ENCODE peak calls at places on chromosomes 5 and 9, in seven cellular contexts. Q is K562, K is GM12892, D is SK-N-SH, S is GM12878, N is HepG2, H is H1. W is an unnamed sample.

GRCh38 chr5:74954919-74955318 is 88.7 kb upstream of the FAM169A start:
- DNase-seq in D (no peak), H (no peak), N (peak), Q (no peak), S (no peak), K (no peak), W (no peak)

GRCh38 chr5:3145641-3146040 is 394.2 kb upstream of the IRX2 start:
- DNase-seq in N (no peak), Q (no peak), H (no peak), S (no peak), K (no peak), D (no peak), W (no peak)

GRCh38 chr9:123749580-123750202 is 180.2 kb downstream of the DENND1A start:
- DNase-seq in K (peak), S (peak), H (peak), D (no peak), Q (no peak), N (no peak), W (peak)

GRCh38 chr5:132176543-132176945 is 51.1 kb downstream of the P4HA2 start:
- DNase-seq in H (no peak), D (no peak), K (no peak), Q (no peak), S (no peak), N (no peak), W (no peak)

GRCh38 chr5:131671994-131672655 is 37.1 kb upstream of the RAPGEF6 start:
- DNase-seq in D (no peak), N (peak), K (no peak), Q (no peak), S (no peak), H (no peak), W (no peak)

GRCh38 chr5:93421987-93422391 is 159.0 kb downstream of the NR2F1-AS1 start:
- DNase-seq in D (peak), N (no peak), S (no peak), H (no peak), K (no peak), Q (no peak), W (no peak)

GRCh38 chr9:133458643-133459312 is 1.0 kb upstream of the CACFD1 start:
- DNase-seq in Q (no peak), N (peak), K (no peak), D (peak), H (no peak), S (no peak), W (no peak)

GRCh38 chr9:79287881-79288280 is 283.9 kb upstream of the TLE4 start:
- DNase-seq in K (no peak), D (no peak), N (no peak), Q (no peak), S (no peak), H (no peak), W (no peak)

GRCh38 chr5:75510836-75511434 is 494 bp downstream of the CERT1 start:
- DNase-seq in H (peak), N (peak), Q (peak), S (no peak), D (peak), K (no peak), W (no peak)

GRCh38 chr5:56172225-56172624 is 60.9 kb downstream of the ANKRD55 start:
- DNase-seq in Q (no peak), D (no peak), N (no peak), S (no peak), K (no peak), H (no peak), W (no peak)

GRCh38 chr5:373710-374602 is 52.4 kb downstream of the AHRR start:
- DNase-seq in K (peak), S (no peak), N (no peak), Q (peak), H (peak), D (peak), W (peak)

GRCh38 chr5:7850533-7851239 is at the start of gene CFAP90:
- DNase-seq in N (peak), Q (no peak), S (no peak), H (peak), D (peak), K (no peak), W (no peak)

GRCh38 chr9:4371108-4371507 is 71.2 kb upstream of the GLIS3 start:
- DNase-seq in D (no peak), H (no peak), Q (no peak), K (no peak), N (no peak), S (no peak), W (no peak)

GRCh38 chr5:143594913-143595818 is 191.7 kb upstream of the NR3C1 start:
- DNase-seq in N (peak), Q (no peak), D (no peak), K (no peak), H (no peak), S (no peak), W (no peak)

GRCh38 chr9:33380390-33381094 is 21.8 kb downstream of the AQP7 start:
- DNase-seq in H (no peak), Q (no peak), N (no peak), D (no peak), S (no peak), K (no peak), W (no peak)

GRCh38 chr9:33378121-33378795 is 24.1 kb downstream of the AQP7 start:
- DNase-seq in N (no peak), H (no peak), S (no peak), D (no peak), Q (no peak), K (no peak), W (no peak)

GRCh38 chr9:33379666-33380389 is 22.5 kb downstream of the AQP7 start:
- DNase-seq in Q (no peak), H (no peak), S (no peak), D (no peak), K (no peak), N (no peak), W (no peak)

GRCh38 chr9:33377089-33377715 is 25.2 kb downstream of the AQP7 start:
- DNase-seq in N (no peak), K (no peak), H (no peak), D (no peak), S (no peak), Q (peak), W (no peak)

DNA sequence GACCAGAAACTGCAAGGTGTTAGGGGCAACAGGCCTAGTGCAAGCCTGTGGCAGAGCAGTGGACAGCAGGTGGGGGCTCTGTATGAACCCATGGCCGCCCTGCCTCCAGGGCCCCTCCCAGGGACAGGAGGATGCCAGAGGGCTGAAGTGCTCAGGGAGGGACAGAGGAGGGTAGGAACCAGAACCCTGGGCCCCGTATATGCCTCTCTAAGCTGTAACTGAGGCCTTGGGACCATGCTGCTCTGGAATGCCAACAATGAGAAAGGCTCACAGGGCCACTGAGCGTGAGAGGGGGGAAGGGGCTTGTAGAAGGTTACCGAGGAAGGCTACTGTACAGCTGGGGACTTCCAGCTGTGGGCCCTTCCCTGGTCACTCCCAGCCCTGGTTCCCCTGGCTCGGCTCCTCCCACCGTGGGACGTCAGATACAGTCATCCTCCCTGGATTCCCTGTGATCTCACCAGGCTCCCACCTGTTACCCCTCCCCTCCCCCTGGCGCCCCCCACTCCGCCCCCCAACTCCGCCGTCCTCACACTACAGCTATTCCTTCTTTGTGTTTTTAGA is 21.1 kb downstream of the AQP7 start:
- DNase-seq in D (no peak), H (peak), K (no peak), N (peak), Q (peak), S (no peak), W (no peak)
- TF ChIP-seq TAF1 in D (no peak), H (no peak), K (no peak), N (no peak), Q (no peak), S (no peak), W (no peak)

GRCh38 chr5:61805101-61805500 is 473.0 kb downstream of the ZSWIM6 start:
- DNase-seq in N (no peak), Q (no peak), K (no peak), H (no peak), D (no peak), S (no peak), W (no peak)
- TF ChIP-seq TAF1 in N (no peak), Q (no peak), K (no peak), H (no peak), D (no peak), S (no peak), W (no peak)

GRCh38 chr9:71746753-71747115 is 21.6 kb downstream of the CEMIP2 start:
- DNase-seq in N (no peak), K (no peak), H (no peak), S (no peak), D (no peak), Q (no peak), W (no peak)

GRCh38 chr9:71746023-71746752 is 22.1 kb downstream of the CEMIP2 start:
- DNase-seq in D (no peak), H (no peak), N (no peak), Q (no peak), S (no peak), K (no peak), W (no peak)

GRCh38 chr9:71743884-71744283 is 24.4 kb downstream of the CEMIP2 start:
- DNase-seq in D (no peak), H (no peak), K (no peak), Q (no peak), S (no peak), N (no peak), W (no peak)

GRCh38 chr9:71743217-71743705 is 25.1 kb downstream of the CEMIP2 start:
- DNase-seq in S (no peak), N (no peak), K (no peak), D (no peak), H (no peak), Q (no peak), W (no peak)

DNA sequence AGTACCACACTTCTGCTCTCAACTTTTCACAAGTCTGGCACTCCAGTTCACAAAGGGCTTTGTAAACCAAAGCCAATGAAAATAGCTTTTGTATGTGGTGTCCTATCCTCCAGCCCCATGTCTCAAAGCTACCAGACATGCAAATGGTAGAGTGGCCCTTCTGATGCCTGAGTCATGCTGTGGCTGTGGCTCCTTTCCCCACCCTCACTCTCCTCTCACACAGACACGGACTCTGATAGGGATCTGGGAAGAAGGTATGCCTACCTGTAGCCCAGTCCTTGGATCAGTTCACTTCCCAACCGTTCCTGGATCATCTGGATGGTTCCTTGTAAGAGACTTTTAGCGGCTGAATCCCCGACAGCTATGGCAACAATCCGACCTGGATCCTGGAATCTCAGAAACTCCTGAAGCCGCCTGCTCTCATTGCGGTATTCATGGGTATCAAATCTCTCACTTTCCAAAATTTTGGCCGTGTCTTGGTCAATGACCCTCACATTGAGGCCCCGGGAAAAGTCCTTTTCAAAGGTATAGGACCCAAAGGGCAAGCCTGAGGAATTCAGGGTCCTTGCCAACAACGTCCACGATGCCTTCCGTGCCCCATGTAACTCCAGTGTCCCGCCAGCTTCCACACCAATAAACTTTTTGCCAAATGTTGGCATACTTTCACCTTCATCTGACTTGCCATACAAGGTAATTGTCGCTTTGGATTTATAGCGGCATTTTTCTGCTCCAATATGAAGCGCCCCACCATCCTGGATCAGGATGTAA is 23.4 kb downstream of the CEMIP2 start:
- DNase-seq in S (no peak), D (no peak), N (no peak), H (no peak), K (no peak), Q (no peak), W (no peak)
- TF ChIP-seq TAF1 in S (no peak), D (no peak), N (no peak), H (no peak), K (no peak), Q (no peak), W (no peak)

DNA sequence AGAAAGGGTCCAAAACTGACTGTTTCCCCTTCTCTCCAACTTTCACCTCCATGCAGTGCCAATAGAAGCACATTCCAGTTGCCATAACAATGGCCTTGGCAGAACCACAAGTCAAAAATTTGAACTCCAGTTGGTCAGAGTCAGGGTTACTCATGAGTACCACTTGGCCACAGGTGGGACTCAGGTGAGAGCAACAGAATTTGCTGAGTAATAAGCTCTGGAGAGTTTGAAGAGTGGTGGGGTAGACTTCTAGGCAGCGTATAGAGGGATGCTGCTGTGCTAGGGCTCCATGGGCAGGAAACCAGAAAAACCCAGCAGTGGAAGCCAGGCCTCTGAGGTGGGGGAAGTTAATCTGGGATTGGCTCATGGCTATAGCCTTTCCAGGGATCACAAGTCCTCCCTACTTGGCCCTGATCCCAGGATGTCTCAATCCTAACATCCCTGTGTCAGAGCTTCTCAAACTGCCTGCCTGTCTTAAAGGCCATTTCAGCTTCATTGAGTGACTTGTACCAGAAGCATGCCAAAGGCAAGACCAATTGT is 30.2 kb downstream of the SNX18 start:
- DNase-seq in D (no peak), H (no peak), N (peak), Q (no peak), S (no peak), K (no peak), W (no peak)
- TF ChIP-seq TAF1 in D (no peak), H (no peak), N (no peak), Q (no peak), S (no peak), K (no peak), W (no peak)

DNA sequence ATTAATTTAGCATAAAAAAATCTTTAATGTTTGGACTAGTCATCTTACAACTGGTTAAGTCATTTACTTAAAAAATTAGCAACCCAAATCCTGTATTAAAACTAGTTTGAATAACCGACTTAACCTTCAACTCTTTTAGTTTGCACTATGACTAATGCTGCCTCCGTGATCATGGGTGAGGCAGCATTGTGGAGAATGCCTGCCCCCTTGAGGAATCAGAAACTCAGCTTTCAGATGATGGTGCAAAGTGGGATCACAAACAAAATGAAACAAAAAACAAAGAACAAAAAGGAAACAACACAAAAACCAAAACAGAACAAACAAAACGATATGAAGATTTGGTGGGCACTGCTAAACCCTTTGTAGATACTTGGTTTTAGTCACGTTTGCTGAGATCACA is 127.0 kb upstream of the PALM2AKAP2 start:
- DNase-seq in Q (no peak), D (peak), N (peak), H (no peak), S (no peak), K (no peak), W (no peak)
- TF ChIP-seq TAF1 in Q (no peak), D (no peak), N (no peak), H (no peak), S (no peak), K (no peak), W (no peak)

DNA sequence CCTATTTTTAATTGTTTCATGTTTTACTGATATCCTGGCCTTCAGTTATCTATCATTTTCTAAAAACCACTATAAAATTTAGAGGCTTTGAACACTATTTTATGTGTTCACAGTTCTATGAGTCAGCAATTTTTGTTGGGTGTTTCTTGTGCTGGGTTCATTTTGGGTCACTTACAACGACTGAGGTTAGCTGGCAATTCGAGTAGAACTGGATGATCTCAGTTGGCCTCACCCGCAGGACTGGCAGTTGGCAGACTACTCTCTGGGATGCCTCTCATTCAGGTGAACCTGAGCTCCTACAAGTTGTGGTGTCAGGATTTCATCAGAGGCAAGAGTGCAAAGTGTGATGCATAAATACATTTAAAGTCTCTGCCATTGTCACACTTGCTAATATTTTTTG is 151.0 kb upstream of the PAPPA start:
- DNase-seq in S (no peak), Q (no peak), N (no peak), D (no peak), H (no peak), K (no peak), W (no peak)
- TF ChIP-seq TAF1 in S (no peak), Q (no peak), N (no peak), D (no peak), H (no peak), K (no peak), W (no peak)

GRCh38 chr5:104452554-104452953 is 890.0 kb upstream of the NUDT12 start:
- DNase-seq in D (no peak), Q (no peak), S (no peak), K (no peak), H (no peak), N (no peak), W (no peak)

DNA sequence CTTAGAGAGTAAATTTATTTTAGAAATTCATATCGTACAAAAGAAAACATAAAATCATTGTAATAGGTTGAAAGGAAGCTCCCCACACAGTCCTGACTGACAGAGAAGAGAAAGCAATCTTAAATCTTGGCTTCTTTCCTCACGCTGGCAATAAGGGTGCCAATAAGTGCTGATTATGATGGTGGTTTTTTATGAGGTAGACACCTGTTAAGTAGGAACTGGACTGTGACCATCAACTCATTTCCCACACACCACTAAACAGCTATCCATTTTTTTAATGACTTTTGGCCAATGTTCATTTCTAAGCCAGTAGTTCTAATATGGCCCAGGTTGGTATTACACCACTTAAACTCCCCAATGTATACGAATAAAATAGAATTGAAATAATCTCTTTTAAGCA is 893.5 kb upstream of the NUDT12 start:
- DNase-seq in Q (no peak), H (no peak), K (no peak), D (no peak), N (no peak), S (no peak), W (no peak)
- TF ChIP-seq TAF1 in Q (no peak), H (no peak), K (no peak), D (no peak), N (no peak), S (no peak), W (no peak)

DNA sequence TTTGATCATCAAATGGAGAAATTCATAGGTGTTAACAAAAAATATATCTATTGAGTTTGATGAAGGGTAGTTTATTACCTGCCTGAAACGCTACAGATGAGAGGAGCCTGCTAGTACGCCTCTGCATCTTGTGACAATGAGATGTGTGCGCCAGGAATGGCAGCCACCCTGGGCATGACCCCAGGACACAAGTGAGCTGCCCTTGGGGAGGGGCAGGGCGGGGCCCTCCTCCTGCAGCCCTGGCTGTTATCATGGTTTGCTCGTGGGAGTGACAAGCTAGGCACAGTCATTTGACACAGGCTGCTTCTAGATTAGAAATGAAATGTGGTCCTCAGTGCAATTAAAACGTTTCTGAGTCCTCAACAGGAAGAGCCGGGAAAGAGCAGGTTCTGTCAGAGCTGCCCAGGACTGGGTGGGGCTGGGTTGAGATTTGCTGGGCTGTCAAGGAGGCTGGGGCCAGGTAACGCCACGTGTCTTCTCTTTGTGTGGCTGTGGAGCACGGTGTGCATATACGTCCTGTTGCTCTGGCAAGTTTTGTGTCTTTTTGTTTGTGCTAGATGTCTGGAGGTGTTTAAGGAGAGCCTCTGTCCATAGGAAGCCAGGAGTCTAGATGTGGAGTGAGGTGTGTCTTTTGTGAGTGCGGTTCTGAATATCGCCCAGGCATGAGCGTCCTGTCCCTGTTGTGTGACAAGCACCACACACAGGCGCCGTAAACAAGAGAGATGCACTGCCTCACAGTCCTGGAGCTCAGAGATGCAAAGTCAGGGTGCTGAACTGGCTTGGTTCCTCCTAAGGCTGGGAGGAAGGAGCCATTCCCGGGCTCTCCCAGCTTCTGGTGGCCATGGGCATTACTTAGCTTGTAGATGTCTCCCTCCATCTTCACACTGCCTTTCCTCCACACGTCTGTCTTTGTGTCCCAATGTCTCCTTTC is 129.0 kb upstream of the IRX4 start:
- DNase-seq in Q (no peak), S (no peak), D (no peak), H (peak), K (no peak), N (no peak), W (no peak)
- TF ChIP-seq TAF1 in Q (no peak), S (no peak), D (no peak), H (no peak), K (no peak), N (no peak), W (no peak)

GRCh38 chr9:107870927-107871720 is 381.6 kb upstream of the KLF4 start:
- DNase-seq in K (no peak), H (no peak), D (no peak), Q (no peak), S (no peak), N (no peak), W (no peak)

GRCh38 chr9:107874591-107875374 is 385.2 kb upstream of the KLF4 start:
- DNase-seq in Q (no peak), K (no peak), D (no peak), S (no peak), N (no peak), H (no peak), W (no peak)

GRCh38 chr9:107870221-107870620 is 380.7 kb upstream of the KLF4 start:
- DNase-seq in H (no peak), S (no peak), Q (no peak), K (no peak), D (no peak), N (no peak), W (no peak)

GRCh38 chr9:107874137-107874536 is 384.6 kb upstream of the KLF4 start:
- DNase-seq in K (no peak), N (no peak), H (no peak), D (no peak), Q (no peak), S (no peak), W (no peak)

GRCh38 chr9:107872457-107873192 is 383.1 kb upstream of the KLF4 start:
- DNase-seq in N (no peak), H (peak), S (no peak), D (no peak), Q (no peak), K (no peak), W (no peak)
- TF ChIP-seq TAF1 in N (no peak), H (no peak), S (no peak), D (no peak), Q (no peak), K (no peak), W (no peak)

W was measured in GM12891.